ENCODE peak calls at places on chromosomes 2 and 18, in four cellular contexts. O, H, T and C are unnamed samples.

GRCh38 chr2:164560181-164560792 is 61.0 kb downstream of the GRB14 start:
- DNase-seq in T (peak), O (peak), H (peak), C (no peak)

GRCh38 chr2:239274391-239275001 is 126.3 kb downstream of the HDAC4 start:
- DNase-seq in O (peak), H (no peak), T (peak), C (peak)

GRCh38 chr2:196249860-196250259 is 78.5 kb upstream of the STK17B start:
- DNase-seq in T (peak), H (no peak), O (peak), C (peak)

GRCh38 chr2:96913398-96914202 is 43.7 kb upstream of the SEMA4C start:
- DNase-seq in O (no peak), H (no peak), T (no peak), C (peak)

GRCh38 chr2:113058998-113059960 is at the start of gene IL36RN:
- DNase-seq in O (peak), H (no peak), T (no peak), C (no peak)

GRCh38 chr2:78999410-78999809 is 26.1 kb upstream of the REG3G start:
- DNase-seq in O (peak), H (peak), T (no peak), C (no peak)

GRCh38 chr2:228657807-228658402 is 476.4 kb upstream of the SPHKAP start:
- DNase-seq in O (no peak), H (no peak), T (peak), C (no peak)

GRCh38 chr18:44742126-44742525 is 61.4 kb downstream of the SETBP1 start:
- DNase-seq in T (no peak), O (no peak), H (no peak), C (no peak)

GRCh38 chr2:191020742-191021381 is 6.9 kb upstream of the STAT1 start:
- DNase-seq in T (peak), O (peak), H (no peak), C (peak)

GRCh38 chr18:56873441-56874140 is 222.4 kb downstream of the WDR7 start:
- DNase-seq in H (peak), T (no peak), O (peak), C (no peak)

GRCh38 chr2:7849027-7849426 is 832.8 kb upstream of the ID2 start:
- DNase-seq in T (no peak), O (no peak), H (no peak), C (no peak)

GRCh38 chr2:151405376-151405775 is 4.3 kb upstream of the RIF1 start:
- DNase-seq in T (no peak), O (no peak), H (no peak), C (no peak)

GRCh38 chr2:101831351-101831865 is 133.9 kb downstream of the MAP4K4 start:
- DNase-seq in O (peak), T (peak), H (peak), C (no peak)

GRCh38 chr2:241302083-241302482 is 13.4 kb downstream of the HDLBP start:
- DNase-seq in O (no peak), H (no peak), T (no peak), C (no peak)

GRCh38 chr2:201642086-201642578 is 1.2 kb downstream of the TMEM237 start:
- DNase-seq in O (no peak), H (no peak), T (no peak), C (no peak)

GRCh38 chr2:39523308-39524044 is 86.4 kb upstream of the MAP4K3 start:
- DNase-seq in O (peak), T (peak), H (peak), C (peak)

GRCh38 chr2:231489990-231490389 is 25.7 kb upstream of the NCL start:
- DNase-seq in H (no peak), O (peak), T (no peak), C (no peak)

GRCh38 chr2:176873403-176873802 is 339.2 kb upstream of the HNRNPA3 start:
- DNase-seq in H (peak), T (peak), O (no peak), C (no peak)

GRCh38 chr2:233814063-233814435 is 35.9 kb downstream of the MROH2A start:
- DNase-seq in T (peak), H (no peak), O (no peak), C (peak)

GRCh38 chr2:8515390-8515761 is 166.5 kb upstream of the ID2 start:
- DNase-seq in T (no peak), O (no peak), H (no peak), C (peak)

GRCh38 chr18:35610089-35610488 is 28.5 kb downstream of the GALNT1 start:
- DNase-seq in O (no peak), H (no peak), T (no peak), C (no peak)

GRCh38 chr2:80527119-80527518 is 222.6 kb upstream of the LRRTM1 start:
- DNase-seq in H (no peak), O (no peak), T (no peak), C (no peak)

GRCh38 chr18:48376406-48376805 is 32.8 kb downstream of the ZBTB7C start:
- DNase-seq in T (no peak), O (no peak), H (no peak), C (no peak)

GRCh38 chr2:9211496-9211895 is 4.9 kb downstream of the ASAP2 start:
- DNase-seq in O (no peak), H (peak), T (no peak), C (no peak)

DNA sequence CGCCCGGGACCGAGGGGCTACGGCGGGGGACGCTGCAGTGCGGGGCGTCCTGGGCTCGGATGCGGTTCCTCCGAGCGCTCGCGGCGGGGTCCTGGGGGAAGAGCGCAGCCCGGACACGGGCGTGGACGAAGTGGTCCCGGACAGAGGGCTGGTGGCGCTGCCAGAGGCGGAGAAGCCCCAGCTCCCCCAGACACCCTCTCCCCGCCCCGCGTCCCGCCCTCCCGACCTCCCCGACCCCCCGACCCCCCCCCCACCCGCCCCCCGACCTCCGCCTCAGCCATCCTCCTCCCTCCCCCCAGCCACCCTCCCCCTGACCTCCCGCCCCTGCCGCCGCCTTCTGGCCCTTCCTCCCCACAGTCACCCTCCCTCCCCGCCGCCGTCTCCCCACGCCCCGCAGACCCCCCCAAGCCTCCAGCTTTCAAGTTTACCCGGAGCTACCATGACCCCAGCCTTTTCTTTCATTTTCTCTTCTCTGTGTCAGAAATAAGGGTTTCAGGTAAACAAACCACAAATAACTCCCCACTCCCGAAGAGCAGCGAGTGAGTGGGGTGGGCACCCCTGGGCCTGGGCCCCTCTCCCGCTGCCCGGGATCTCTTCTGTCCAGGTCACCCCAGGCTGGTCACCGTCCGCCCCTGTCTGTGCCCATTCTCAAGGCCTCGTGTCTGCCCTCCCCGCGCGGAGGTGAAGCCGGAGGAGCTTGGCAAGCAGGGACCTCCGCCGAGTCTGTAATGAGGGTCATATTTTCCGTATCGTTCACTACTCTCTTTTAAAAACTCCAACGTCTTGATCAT is 5.1 kb downstream of the NFATC1 start:
- DNase-seq in T (no peak), O (no peak), H (peak), C (no peak)
- H3K4me3 ChIP-seq in T (peak), O (peak), H (peak), C (peak)

GRCh38 chr18:9987931-9988330 is 74.1 kb downstream of the VAPA start:
- DNase-seq in H (no peak), O (no peak), T (no peak), C (no peak)

GRCh38 chr18:9986156-9986930 is 72.5 kb downstream of the VAPA start:
- DNase-seq in T (no peak), H (no peak), O (no peak), C (no peak)

GRCh38 chr18:9985641-9986040 is 71.8 kb downstream of the VAPA start:
- DNase-seq in O (no peak), H (no peak), T (no peak), C (no peak)

GRCh38 chr18:9988665-9989064 is 74.8 kb downstream of the VAPA start:
- DNase-seq in T (no peak), H (no peak), O (no peak), C (no peak)

GRCh38 chr18:9987355-9987754 is 73.5 kb downstream of the VAPA start:
- DNase-seq in O (no peak), H (no peak), T (no peak), C (no peak)
- H3K27ac ChIP-seq in O (no peak), H (no peak), T (no peak), C (no peak)

DNA sequence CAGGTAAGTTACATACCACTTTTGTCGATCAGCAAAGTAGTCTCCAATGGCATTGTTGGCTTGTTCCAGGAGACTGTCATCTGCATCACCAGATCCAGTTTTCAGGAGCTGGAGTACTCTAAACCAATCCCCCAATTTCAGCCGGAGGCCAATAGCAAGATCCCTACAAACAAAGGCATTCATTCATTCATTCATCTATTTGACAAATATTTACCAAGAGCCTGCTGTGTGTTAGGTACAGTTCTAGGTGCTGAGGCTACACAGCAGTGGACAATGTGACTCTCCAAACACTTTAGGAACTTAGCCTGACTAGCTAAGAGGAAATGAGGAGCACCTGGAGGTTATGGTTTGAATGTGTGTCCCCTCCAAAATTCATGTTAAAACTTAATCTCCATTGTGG is 34.4 kb upstream of the TTC32 start:
- DNase-seq in T (no peak), O (no peak), H (no peak), C (no peak)
- H2AFZ ChIP-seq in T (no peak), O (no peak), H (no peak), C (no peak)

DNA sequence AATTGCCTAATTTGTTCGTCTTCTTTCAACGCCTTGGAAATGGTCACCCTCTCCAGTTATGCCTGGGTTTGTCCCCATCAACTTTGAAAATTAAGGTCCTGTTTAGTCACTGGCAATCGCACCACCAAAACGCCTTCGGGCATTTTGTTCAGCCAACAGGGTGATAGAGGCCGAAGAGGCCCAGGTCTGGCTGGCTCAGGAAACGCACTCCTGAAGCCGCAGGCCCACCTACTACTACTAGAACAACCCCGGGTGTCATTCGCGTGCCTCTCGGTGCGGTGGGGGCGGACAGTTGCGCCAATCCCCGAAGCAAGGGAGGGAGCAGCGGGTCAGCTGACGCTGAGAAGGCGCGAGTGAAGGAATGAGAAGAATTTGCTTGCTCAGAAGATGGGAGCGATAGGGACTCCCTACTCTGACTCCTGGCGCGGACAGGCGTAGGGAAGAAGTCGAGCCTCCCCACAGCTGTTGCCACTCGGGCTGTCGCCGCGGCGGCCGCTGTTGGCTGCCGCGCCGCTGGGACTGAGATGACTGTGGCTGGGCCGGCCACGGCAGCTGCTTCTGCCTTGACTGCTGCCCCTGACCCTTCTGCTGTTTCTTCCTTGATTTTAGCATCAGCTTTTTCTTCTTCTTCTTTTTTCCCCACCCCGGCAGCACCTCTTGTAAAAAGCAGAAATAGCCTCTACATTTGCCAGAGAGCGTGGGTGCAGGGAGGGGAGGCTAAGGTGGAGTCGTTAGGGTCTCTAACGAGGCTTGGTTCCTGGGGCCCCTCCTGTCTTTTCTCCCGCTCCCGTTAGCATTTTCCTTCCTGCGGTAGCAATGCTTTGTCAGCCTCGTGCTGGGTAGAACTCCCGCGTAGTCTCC is 387.6 kb downstream of the FIGN start:
- DNase-seq in T (peak), O (peak), H (peak), C (peak)
- H3K4me3 ChIP-seq in T (peak), O (no peak), H (no peak), C (peak)

GRCh38 chr18:25050605-25051004 is 301.4 kb downstream of the ZNF521 start:
- DNase-seq in O (no peak), T (no peak), H (no peak), C (no peak)
- H3K27ac ChIP-seq in O (no peak), T (no peak), H (no peak), C (no peak)

GRCh38 chr18:80040515-80040914 is 6.3 kb downstream of the RBFA start:
- DNase-seq in T (no peak), H (no peak), O (no peak), C (peak)
- H2AFZ ChIP-seq in T (no peak), H (no peak), O (no peak), C (no peak)